ENCODE peak calls at places on chromosomes 16 and 17, in five cellular contexts. S is transverse colon, D is suprapubic skin, X is stomach, C is K562. E is an unnamed sample.

GRCh38 chr16:4032768-4033167 is 83.5 kb downstream of the ADCY9 start:
- DNase-seq in S (peak; percentile 73), D (no peak), X (peak; percentile 72), C (no peak), E (no peak)

GRCh38 chr16:11700264-11701029 is 32.2 kb downstream of the SNN start:
- DNase-seq in S (no peak), D (no peak), X (no peak), C (no peak), E (no peak)

GRCh38 chr16:29811896-29812665 is at the start of gene PRRT2:
- DNase-seq in S (peak; percentile 64), D (peak; percentile 84), X (no peak), C (peak; percentile 67), E (peak; percentile 35)

GRCh38 chr17:71801301-71801700 is 319.5 kb upstream of the SOX9 start:
- DNase-seq in S (no peak), D (no peak), X (no peak), C (no peak), E (no peak)

GRCh38 chr16:17328971-17329370 is 141.8 kb downstream of the XYLT1 start:
- DNase-seq in S (peak; percentile 63), D (no peak), X (no peak), C (no peak), E (peak; percentile 52)

GRCh38 chr16:11552445-11552844 is 34.3 kb downstream of the LITAF start:
- DNase-seq in S (no peak), D (no peak), X (no peak), C (no peak), E (no peak)

GRCh38 chr17:72117748-72118587 is 2.9 kb upstream of the SOX9 start:
- DNase-seq in S (peak; percentile 29), D (no peak), X (no peak), C (no peak), E (no peak)

GRCh38 chr16:53100889-53101288 is 46.1 kb downstream of the CHD9 start:
- DNase-seq in S (no peak), D (no peak), X (no peak), C (no peak), E (no peak)

GRCh38 chr16:70476272-70477020 is 22.1 kb downstream of the FCSK start:
- DNase-seq in S (no peak), D (no peak), X (peak; percentile 31), C (no peak), E (no peak)

GRCh38 chr17:83162035-83162745 is 82.8 kb downstream of the METRNL start:
- DNase-seq in S (no peak), D (no peak), X (no peak), C (no peak), E (no peak)

GRCh38 chr17:64024781-64025731 is 4.6 kb upstream of the ICAM2 start:
- DNase-seq in S (no peak), D (peak; percentile 60), X (no peak), C (no peak), E (no peak)

GRCh38 chr17:16464641-16465312 is 27.2 kb downstream of the LRRC75A start:
- DNase-seq in S (peak; percentile 65), D (no peak), X (no peak), C (no peak), E (no peak)

GRCh38 chr17:42566873-42567573 is at the start of gene MLX:
- DNase-seq in S (peak; percentile 96), D (peak; percentile 96), X (peak; percentile 97), C (peak; percentile 100), E (peak; percentile 88)

GRCh38 chr16:11405331-11406176 is 60.3 kb downstream of the RMI2 start:
- DNase-seq in S (peak; percentile 33), D (no peak), X (peak; percentile 48), C (peak; percentile 66), E (no peak)

GRCh38 chr17:75478508-75478907 is 22.1 kb downstream of the TMEM94 start:
- DNase-seq in S (no peak), D (no peak), X (no peak), C (no peak), E (no peak)

GRCh38 chr17:27888945-27889344 is 4.2 kb downstream of the LYRM9 start:
- DNase-seq in S (no peak), D (no peak), X (peak; percentile 35), C (no peak), E (no peak)

GRCh38 chr16:20192801-20193200 is 119.1 kb upstream of the GPR139 start:
- DNase-seq in S (no peak), D (no peak), X (no peak), C (no peak), E (no peak)

GRCh38 chr17:263271-263670 is 81.8 kb upstream of the DOC2B start:
- DNase-seq in S (no peak), D (peak; percentile 11), X (peak; percentile 11), C (no peak), E (no peak)

GRCh38 chr17:63534078-63534570 is 11.0 kb downstream of the KCNH6 start:
- DNase-seq in S (no peak), D (no peak), X (no peak), C (no peak), E (no peak)

GRCh38 chr17:72122002-72122310 is 1.1 kb downstream of the SOX9 start:
- DNase-seq in S (no peak), D (no peak), X (no peak), C (no peak), E (no peak)

GRCh38 chr16:27315333-27316037 is 1.7 kb downstream of the IL4R start:
- DNase-seq in S (peak; percentile 60), D (peak; percentile 87), X (peak; percentile 56), C (no peak), E (no peak)

GRCh38 chr17:50798424-50799344 is 31.4 kb upstream of the ANKRD40CL start:
- DNase-seq in S (no peak), D (no peak), X (no peak), C (no peak), E (no peak)

GRCh38 chr17:49707246-49707607 is 537 bp downstream of the SLC35B1 start:
- DNase-seq in S (no peak), D (no peak), X (no peak), C (no peak), E (no peak)

GRCh38 chr16:86198201-86199118 is 299.5 kb downstream of the IRF8 start:
- DNase-seq in S (no peak), D (no peak), X (no peak), C (no peak), E (no peak)

GRCh38 chr16:58501242-58502131 is 1.5 kb downstream of the NDRG4 start:
- DNase-seq in S (peak; percentile 33), D (peak; percentile 63), X (peak; percentile 51), C (peak; percentile 90), E (no peak)

GRCh38 chr16:53864819-53865491 is 161.0 kb downstream of the FTO start:
- DNase-seq in S (no peak), D (no peak), X (no peak), C (no peak), E (no peak)

GRCh38 chr17:74702132-74702876 is 10.4 kb downstream of the CD300LF start:
- DNase-seq in S (no peak), D (no peak), X (no peak), C (no peak), E (no peak)

GRCh38 chr17:19354123-19354522 is 8.4 kb downstream of the B9D1 start:
- DNase-seq in S (no peak), D (no peak), X (no peak), C (no peak), E (no peak)

GRCh38 chr16:4882633-4883285 is 35.5 kb downstream of the UBN1 start:
- DNase-seq in S (no peak), D (no peak), X (peak; percentile 69), C (no peak), E (peak; percentile 23)

GRCh38 chr16:19601083-19601976 is 45.8 kb downstream of the VPS35L start:
- DNase-seq in S (peak; percentile 13), D (no peak), X (no peak), C (peak; percentile 46), E (peak; percentile 65)

GRCh38 chr16:1745181-1745899 is 26.0 kb downstream of the NME3 start:
- DNase-seq in S (no peak), D (no peak), X (no peak), C (no peak), E (no peak)

DNA sequence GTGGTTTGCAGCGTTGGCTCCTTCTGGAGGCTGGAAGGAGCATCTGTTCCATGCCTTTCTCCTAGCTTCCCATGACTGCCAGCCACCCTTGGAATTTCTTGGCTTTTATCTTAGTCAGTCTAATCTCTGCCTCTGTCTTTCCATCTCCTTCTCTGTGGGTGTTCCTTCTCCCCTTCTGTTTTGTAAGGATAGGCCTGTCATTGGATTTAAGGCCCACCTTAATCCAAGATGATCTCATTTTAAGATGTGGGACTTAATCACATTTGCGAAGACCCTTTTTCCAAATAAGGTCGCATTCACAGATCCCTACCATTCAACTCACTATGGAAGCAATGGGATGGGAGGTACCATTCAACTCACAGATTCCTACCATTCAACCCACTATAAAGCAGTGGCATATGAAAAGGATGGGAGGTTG is 321.8 kb downstream of the WWOX start:
- DNase-seq in S (no peak), D (no peak), X (no peak), C (no peak), E (no peak)
- TF ChIP-seq EP300 in S (no peak), D (no peak), X (no peak), C (no peak), E (no peak)

GRCh38 chr17:8375738-8376259 is 705 bp downstream of the KRABD2 start:
- DNase-seq in S (no peak), D (no peak), X (no peak), C (no peak), E (no peak)

GRCh38 chr17:8377422-8377821 is 918 bp upstream of the KRABD2 start:
- DNase-seq in S (no peak), D (no peak), X (no peak), C (no peak), E (no peak)

GRCh38 chr17:8380049-8380448 is 2.9 kb downstream of the RPL26 start:
- DNase-seq in S (no peak), D (no peak), X (no peak), C (no peak), E (no peak)

GRCh38 chr17:8372422-8372821 is 4.1 kb downstream of the KRABD2 start:
- DNase-seq in S (no peak), D (no peak), X (no peak), C (no peak), E (no peak)

GRCh38 chr17:8376302-8377067 is at the start of gene KRABD2:
- DNase-seq in S (peak; percentile 92), D (peak; percentile 94), X (peak; percentile 92), C (peak; percentile 83), E (peak; percentile 65)
- TF ChIP-seq EP300 in S (no peak), D (no peak), X (no peak), C (no peak), E (peak; percentile 76)

GRCh38 chr17:76737082-76737675 is at the start of gene SRSF2:
- DNase-seq in S (peak; percentile 98), D (peak; percentile 99), X (peak; percentile 99), C (peak; percentile 91), E (peak; percentile 98)
- TF ChIP-seq EP300 in S (no peak), D (no peak), X (no peak), C (peak; percentile 79), E (peak; percentile 100)

GRCh38 chr17:36923814-36924221 is 13.5 kb upstream of the LHX1 start:
- DNase-seq in S (no peak), D (no peak), X (no peak), C (no peak), E (no peak)
- TF ChIP-seq EP300 in S (no peak), D (no peak), X (no peak), C (no peak), E (no peak)

GRCh38 chr16:56329887-56330286 is 95.5 kb downstream of the AMFR start:
- DNase-seq in S (no peak), D (no peak), X (no peak), C (no peak), E (no peak)
- TF ChIP-seq EP300 in S (no peak), D (no peak), X (no peak), C (no peak), E (no peak)